ENCODE peak calls at places on chromosomes 4 and X, in six cellular contexts. I, K, Q, D, R and B are unnamed samples.
A peak's percentile ranks its signal among the peaks of the same experiment; 100 is the strongest.

GRCh38 chr4:2832309-2832980 is 11.2 kb upstream of the ADD1 start:
- DNase-seq in I (peak; percentile 75), K (no peak), Q (no peak), D (no peak), R (no peak), B (no peak)

GRCh38 chr4:67161311-67161710 is 384.0 kb downstream of the CENPC start:
- DNase-seq in I (no peak), K (no peak), Q (no peak), D (peak; percentile 6), R (no peak), B (peak; percentile 14)

GRCh38 chrX:149512225-149512885 is 7.2 kb upstream of the IDS start:
- DNase-seq in I (no peak), K (peak; percentile 52), Q (peak; percentile 46), D (peak; percentile 61), R (no peak), B (peak; percentile 35)

GRCh38 chr4:139913398-139913990 is 240.5 kb downstream of the MAML3 start:
- DNase-seq in I (no peak), K (no peak), Q (no peak), D (no peak), R (peak; percentile 29), B (peak; percentile 19)

GRCh38 chr4:25638221-25638601 is 17.4 kb upstream of the SLC34A2 start:
- DNase-seq in I (no peak), K (no peak), Q (no peak), D (no peak), R (no peak), B (no peak)

GRCh38 chrX:77937291-77937690 is 26.8 kb downstream of the ATP7A start:
- DNase-seq in I (no peak), K (no peak), Q (peak; percentile 34), D (no peak), R (peak; percentile 16), B (no peak)

GRCh38 chr4:56874166-56874565 is 33.5 kb upstream of the REST start:
- DNase-seq in I (no peak), K (no peak), Q (no peak), D (peak; percentile 71), R (no peak), B (peak; percentile 1)

GRCh38 chr4:95641571-95641970 is 92.8 kb upstream of the UNC5C start:
- DNase-seq in I (no peak), K (no peak), Q (no peak), D (no peak), R (no peak), B (no peak)

GRCh38 chrX:130028196-130028595 is 45.8 kb downstream of the BCORL1 start:
- DNase-seq in I (no peak), K (peak; percentile 26), Q (peak; percentile 9), D (peak; percentile 36), R (no peak), B (no peak)

GRCh38 chr4:107243141-107243779 is 207.1 kb upstream of the DKK2 start:
- DNase-seq in I (no peak), K (no peak), Q (peak; percentile 94), D (no peak), R (peak; percentile 16), B (no peak)

GRCh38 chr4:186643501-186644315 is 79.9 kb downstream of the FAT1 start:
- DNase-seq in I (no peak), K (no peak), Q (peak; percentile 65), D (no peak), R (peak; percentile 31), B (no peak)

GRCh38 chrX:39821011-39821708 is 276.6 kb downstream of the BCOR start:
- DNase-seq in I (peak; percentile 39), K (no peak), Q (peak; percentile 20), D (peak; percentile 53), R (no peak), B (peak; percentile 29)

GRCh38 chrX:46254623-46255022 is 290.6 kb downstream of the ZNF674 start:
- DNase-seq in I (no peak), K (no peak), Q (peak; percentile 41), D (no peak), R (no peak), B (no peak)